ENCODE peak calls at places on chromosomes 4 and X, in ten cellular contexts. K is psoas muscle, L is anterior cingulate cortex, B is ELR, D is GM13977, P is lung, Z is NCI-H1105, Y is bronchial epithelial cell, S is fibroblast of pulmonary artery, H is uterus. O is an unnamed sample.

GRCh38 chrX:135331525-135331924 is 22.2 kb downstream of the ETDC start:
- DNase-seq in K (no peak), L (no peak), B (no peak), D (no peak), P (no peak), Z (no peak), Y (no peak), S (no peak), H (no peak), O (no peak)

GRCh38 chrX:275967-276587 is 5.1 kb upstream of the PLCXD1 start:
- DNase-seq in K (peak; percentile 75), L (no peak), B (peak; percentile 69), D (peak; percentile 82), P (peak; percentile 80), Z (no peak), Y (peak; percentile 34), S (peak; percentile 41), H (no peak), O (peak; percentile 87)

GRCh38 chrX:14817559-14817958 is 55.3 kb downstream of the FANCB start:
- DNase-seq in K (no peak), L (no peak), B (no peak), D (no peak), P (no peak), Z (no peak), Y (no peak), S (no peak), H (no peak), O (no peak)

GRCh38 chrX:21528076-21528475 is 130.1 kb downstream of the KLHL34 start:
- DNase-seq in K (no peak), L (no peak), B (peak; percentile 62), D (no peak), P (no peak), Z (no peak), Y (peak; percentile 8), S (peak; percentile 18), H (no peak), O (no peak)

GRCh38 chr4:100632163-100632562 is 114.3 kb upstream of the EMCN start:
- DNase-seq in K (no peak), L (no peak), B (no peak), D (no peak), P (no peak), Z (no peak), Y (no peak), S (no peak), H (no peak), O (no peak)

GRCh38 chr4:183875251-183875825 is 29.8 kb upstream of the STOX2 start:
- DNase-seq in K (no peak), L (no peak), B (no peak), D (no peak), P (no peak), Z (no peak), Y (no peak), S (no peak), H (no peak), O (no peak)

GRCh38 chr4:95267081-95267480 is 281.7 kb downstream of the UNC5C start:
- DNase-seq in K (no peak), L (no peak), B (peak; percentile 6), D (no peak), P (no peak), Z (no peak), Y (peak; percentile 56), S (peak; percentile 69), H (no peak), O (no peak)

GRCh38 chr4:182391111-182391684 is 148.0 kb downstream of the TENM3 start:
- DNase-seq in K (no peak), L (no peak), B (no peak), D (no peak), P (no peak), Z (no peak), Y (no peak), S (no peak), H (no peak), O (no peak)

GRCh38 chrX:80550722-80551121 is 130.5 kb downstream of the TENT5D start:
- DNase-seq in K (no peak), L (no peak), B (peak; percentile 1), D (no peak), P (no peak), Z (no peak), Y (no peak), S (no peak), H (no peak), O (peak; percentile 17)

GRCh38 chr4:53196872-53197759 is 168.7 kb downstream of the SCFD2 start:
- DNase-seq in K (no peak), L (no peak), B (peak; percentile 77), D (peak; percentile 31), P (no peak), Z (peak; percentile 32), Y (peak; percentile 79), S (peak; percentile 95), H (no peak), O (no peak)

GRCh38 chrX:85024044-85024443 is 20.4 kb downstream of the APOOL start:
- DNase-seq in K (no peak), L (no peak), B (no peak), D (no peak), P (no peak), Z (no peak), Y (no peak), S (peak; percentile 8), H (no peak), O (no peak)

GRCh38 chr4:48853604-48854394 is 22.9 kb downstream of the OCIAD1 start:
- DNase-seq in K (no peak), L (no peak), B (no peak), D (no peak), P (no peak), Z (no peak), Y (no peak), S (no peak), H (no peak), O (no peak)

GRCh38 chrX:20225488-20225833 is 41.2 kb downstream of the RPS6KA3 start:
- DNase-seq in K (no peak), L (no peak), B (no peak), D (no peak), P (no peak), Z (no peak), Y (no peak), S (no peak), H (no peak), O (no peak)

GRCh38 chrX:97672138-97672537 is 788.4 kb downstream of the RPA4 start:
- DNase-seq in K (no peak), L (no peak), B (no peak), D (no peak), P (no peak), Z (peak; percentile 72), Y (no peak), S (no peak), H (no peak), O (no peak)

GRCh38 chrX:37824491-37825224 is 22.7 kb downstream of the DYNLT3 start:
- DNase-seq in K (no peak), L (no peak), B (no peak), D (no peak), P (no peak), Z (no peak), Y (no peak), S (no peak), H (no peak), O (no peak)

O was measured in H1.